ENCODE peak calls at places on chromosomes 16 and 17, in four cellular contexts. G, J, N and H are unnamed samples.

GRCh38 chr16:73047536-73048291 is at the start of gene ZFHX3:
- DNase-seq in G (peak; percentile 84), J (no peak), N (peak; percentile 82), H (peak; percentile 87)

GRCh38 chr16:73142069-73142880 is 94.3 kb upstream of the ZFHX3 start:
- DNase-seq in G (no peak), J (no peak), N (no peak), H (no peak)

GRCh38 chr16:3035972-3036725 is 595 bp downstream of the BICDL2 start:
- DNase-seq in G (peak; percentile 71), J (no peak), N (no peak), H (no peak)

GRCh38 chr17:78893684-78894083 is 9.3 kb downstream of the CEP295NL start:
- DNase-seq in G (no peak), J (no peak), N (no peak), H (no peak)

GRCh38 chr16:30837904-30838303 is 50.9 kb upstream of the ZNF629 start:
- DNase-seq in G (no peak), J (no peak), N (no peak), H (no peak)

GRCh38 chr17:8474826-8475225 is 39.1 kb downstream of the NDEL1 start:
- DNase-seq in G (no peak), J (no peak), N (no peak), H (no peak)

GRCh38 chr17:50107790-50108414 is 12.8 kb downstream of the PDK2 start:
- DNase-seq in G (no peak), J (no peak), N (no peak), H (no peak)

GRCh38 chr16:12775689-12776236 is 27.9 kb downstream of the CPPED1 start:
- DNase-seq in G (no peak), J (no peak), N (no peak), H (no peak)

GRCh38 chr16:2194852-2195315 is 1.5 kb downstream of the CASKIN1 start:
- DNase-seq in G (no peak), J (peak; percentile 67), N (peak; percentile 74), H (peak; percentile 70)

GRCh38 chr16:67356372-67356771 is 29.8 kb downstream of the LRRC36 start:
- DNase-seq in G (no peak), J (no peak), N (no peak), H (no peak)

GRCh38 chr17:73748521-73748920 is 104.3 kb upstream of the SDK2 start:
- DNase-seq in G (no peak), J (no peak), N (no peak), H (no peak)

GRCh38 chr16:50800074-50800473 is 58.2 kb downstream of the CYLD start:
- DNase-seq in G (no peak), J (no peak), N (no peak), H (no peak)

GRCh38 chr16:17519041-17519440 is 48.3 kb upstream of the XYLT1 start:
- DNase-seq in G (no peak), J (no peak), N (no peak), H (no peak)

GRCh38 chr16:674968-675883 is at the start of gene RHBDL1:
- DNase-seq in G (peak; percentile 68), J (no peak), N (peak; percentile 80), H (no peak)

DNA sequence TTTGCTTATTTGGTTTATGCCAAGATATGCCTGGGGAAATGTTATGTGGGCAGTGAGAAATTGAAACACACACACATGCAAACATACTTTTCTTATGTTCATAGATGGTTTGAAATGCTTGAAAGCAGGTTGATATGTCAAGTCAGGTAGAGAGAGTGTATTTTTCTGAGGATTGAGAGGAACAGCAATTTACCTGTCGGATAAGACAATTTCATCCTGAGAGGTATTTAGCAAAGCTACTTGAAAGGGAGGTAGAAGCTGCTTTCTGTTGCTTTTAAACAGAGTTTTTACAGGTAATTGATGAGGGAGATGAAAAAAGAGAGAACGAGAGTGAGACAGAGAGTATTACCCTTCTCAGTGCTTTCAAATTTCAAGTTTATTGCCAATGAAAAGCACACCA is 854.3 kb downstream of the CDH8 start:
- DNase-seq in G (no peak), J (no peak), N (no peak), H (no peak)
- H3K4me3 ChIP-seq in G (no peak overlapping the region), J (no peak overlapping the region), N (no peak overlapping the region), H (no peak overlapping the region)

GRCh38 chr16:24844101-24845030 is 1.4 kb upstream of the SLC5A11 start:
- DNase-seq in G (no peak), J (no peak), N (no peak), H (peak; percentile 79)
- H3K4me1 ChIP-seq in G (peaks cover 2% of the 10 kb centered on the region), J (no peaks in the 10 kb centered on the region), N (no peaks in the 10 kb centered on the region), H (peaks cover 39% of the 10 kb centered on the region)

DNA sequence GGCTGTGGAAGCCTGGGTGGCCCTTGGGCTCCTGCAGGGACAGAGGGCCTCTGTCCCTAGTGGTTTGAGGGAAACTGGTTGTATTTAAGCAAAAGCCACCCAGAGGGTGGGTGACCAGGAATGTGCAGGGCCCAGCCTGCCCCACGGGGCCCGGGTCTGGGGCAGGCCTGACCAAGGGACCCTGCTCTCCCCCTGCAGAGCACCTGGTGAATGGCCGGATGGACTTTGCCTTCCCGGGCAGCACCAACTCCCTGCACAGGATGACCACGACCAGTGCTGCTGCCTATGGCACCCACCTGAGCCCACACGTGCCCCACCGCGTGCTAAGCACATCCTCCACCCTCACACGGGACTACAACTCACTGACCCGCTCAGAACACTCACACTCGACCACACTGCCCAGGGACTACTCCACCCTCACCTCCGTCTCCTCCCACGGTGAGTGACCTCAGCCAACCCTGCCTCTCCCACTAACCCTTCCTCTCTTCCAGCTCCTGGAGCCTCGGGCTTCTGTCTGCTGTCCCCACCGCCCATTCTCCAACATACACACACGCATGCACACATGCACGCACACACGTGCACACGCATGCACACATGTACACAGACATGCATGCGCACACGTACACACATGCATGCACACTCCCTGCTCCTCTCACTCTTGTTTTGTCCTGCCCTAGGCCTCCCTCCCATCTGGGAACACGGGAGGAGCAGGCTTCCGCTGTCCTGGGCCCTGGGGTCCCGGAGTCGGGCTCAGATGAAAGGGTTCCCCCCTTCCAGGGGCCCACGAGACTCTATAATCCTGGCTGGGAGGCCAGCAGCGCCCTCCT is 10.4 kb downstream of the GALK1 start:
- DNase-seq in G (no peak), J (no peak), N (no peak), H (no peak)
- H3K27me3 ChIP-seq in G (no peaks in the 10 kb centered on the region), J (no peaks in the 10 kb centered on the region), N (no peaks in the 10 kb centered on the region), H (no peaks in the 10 kb centered on the region)

DNA sequence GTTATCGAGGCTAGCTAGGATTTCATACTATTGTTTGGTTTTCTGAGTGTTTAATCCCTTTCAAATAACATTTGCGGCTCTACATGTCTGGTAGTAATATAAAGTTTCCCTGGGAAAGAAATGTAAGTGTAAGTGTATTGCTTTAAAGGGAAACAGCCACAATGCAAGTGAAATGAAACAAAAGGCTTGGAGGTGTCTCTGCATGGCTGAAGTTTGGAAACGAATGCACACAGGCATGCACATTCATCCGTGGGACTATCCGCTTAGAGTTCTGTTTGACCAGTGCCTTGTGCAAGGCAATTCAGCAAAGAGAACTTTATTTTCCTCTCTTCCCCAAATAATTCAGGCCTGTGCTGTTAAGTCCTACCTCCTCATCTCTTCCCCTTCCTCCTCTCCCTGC is 56.1 kb upstream of the MRTFB start:
- DNase-seq in G (no peak), J (no peak), N (no peak), H (no peak)
- H3K4me3 ChIP-seq in G (peak overlapping the region; percentile 35), J (no peak overlapping the region), N (no peak overlapping the region), H (no peak overlapping the region)

GRCh38 chr17:55728361-55728760 is 5.7 kb upstream of the TMEM100 start:
- DNase-seq in G (no peak), J (no peak), N (no peak), H (no peak)

GRCh38 chr17:55726440-55726839 is 3.8 kb upstream of the TMEM100 start:
- DNase-seq in G (no peak), J (no peak), N (peak; percentile 73), H (no peak)

GRCh38 chr17:55728833-55729232 is 6.2 kb upstream of the TMEM100 start:
- DNase-seq in G (no peak), J (no peak), N (no peak), H (no peak)

GRCh38 chr17:55727275-55727674 is 4.6 kb upstream of the TMEM100 start:
- DNase-seq in G (no peak), J (no peak), N (no peak), H (no peak)

DNA sequence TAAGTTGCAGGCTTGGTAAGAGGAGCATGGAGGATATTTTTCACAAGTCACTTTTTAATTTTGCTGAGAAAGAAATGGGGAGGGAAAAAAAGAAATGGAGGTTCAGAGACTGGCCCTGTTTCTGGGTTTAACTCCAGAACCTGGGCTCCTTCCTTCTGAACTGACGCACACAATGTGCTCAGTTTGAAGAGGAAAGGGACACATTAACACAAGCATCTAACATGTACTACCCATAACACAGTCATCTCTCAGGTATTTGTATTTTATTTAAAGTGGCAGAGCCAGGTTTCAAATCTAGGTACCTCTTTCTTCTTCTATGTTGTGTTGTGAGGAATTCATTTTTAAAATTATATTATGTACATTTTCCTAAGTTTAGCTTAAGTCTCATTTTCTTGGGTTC is 5.3 kb upstream of the TMEM100 start:
- DNase-seq in G (no peak), J (no peak), N (no peak), H (no peak)
- H3K4me1 ChIP-seq in G (peaks cover 6% of the 10 kb centered on the region), J (peaks cover 2% of the 10 kb centered on the region), N (peaks cover 61% of the 10 kb centered on the region), H (no peaks in the 10 kb centered on the region)